ENCODE peak calls at places on chromosomes 3 and 15, in ten cellular contexts. R, N, Q, F, J, H, U, C, Z and S are unnamed samples.

GRCh38 chr3:185716436-185717090 is 108.3 kb downstream of the IGF2BP2 start:
- DNase-seq in C (no peak), H (no peak), Q (no peak), J (no peak), Z (no peak), R (no peak), N (no peak), U (no peak), F (no peak), S (no peak)

GRCh38 chr3:152380048-152380447 is 111.3 kb downstream of the MBNL1 start:
- DNase-seq in N (no peak), U (no peak), J (no peak), Z (no peak), Q (no peak), C (no peak), H (no peak), F (no peak), R (no peak), S (no peak)

GRCh38 chr3:110248666-110249065 is 823.0 kb upstream of the NECTIN3 start:
- DNase-seq in N (no peak), R (no peak), Q (no peak), F (no peak), C (no peak), U (no peak), Z (no peak), J (no peak), H (no peak), S (no peak)

GRCh38 chr15:78454992-78455391 is 17.0 kb downstream of the IREB2 start:
- DNase-seq in H (no peak), C (peak), Q (no peak), Z (no peak), U (no peak), N (no peak), F (no peak), J (no peak), R (no peak), S (no peak)

GRCh38 chr3:29649815-29650547 is 369.1 kb downstream of the RBMS3 start:
- DNase-seq in U (no peak), Q (no peak), F (peak), C (no peak), N (no peak), R (no peak), J (no peak), H (no peak), Z (no peak), S (no peak)

GRCh38 chr3:126621171-126621570 is 33.8 kb downstream of the TXNRD3 start:
- DNase-seq in R (no peak), U (no peak), C (no peak), Q (no peak), J (no peak), H (peak), Z (no peak), F (peak), N (no peak), S (no peak)

GRCh38 chr15:81338422-81339007 is 14.6 kb upstream of the STARD5 start:
- DNase-seq in C (no peak), U (peak), F (peak), N (no peak), H (peak), J (peak), Z (no peak), R (peak), Q (no peak), S (no peak)

GRCh38 chr15:22949074-22949547 is 31.1 kb downstream of the CYFIP1 start:
- DNase-seq in F (no peak), U (no peak), R (no peak), J (peak), C (peak), Z (peak), Q (no peak), H (no peak), N (peak), S (no peak)

GRCh38 chr15:68554716-68555347 is 24.0 kb upstream of the CORO2B start:
- DNase-seq in Z (no peak), C (no peak), Q (no peak), F (no peak), H (no peak), U (no peak), J (no peak), R (no peak), N (no peak), S (no peak)

GRCh38 chr3:50264389-50264963 is 4.5 kb upstream of the SEMA3B start:
- DNase-seq in N (peak), F (peak), Q (no peak), C (no peak), H (peak), R (peak), Z (no peak), U (peak), J (peak), S (no peak)

GRCh38 chr3:78951546-78951945 is 816.3 kb downstream of the ROBO1 start:
- DNase-seq in C (no peak), R (no peak), U (no peak), H (no peak), Z (no peak), F (peak), Q (no peak), J (no peak), N (no peak), S (no peak)

GRCh38 chr3:1131156-1131555 is 38.3 kb downstream of the CNTN6 start:
- DNase-seq in Z (no peak), C (no peak), R (no peak), F (no peak), N (no peak), J (no peak), H (no peak), Q (no peak), U (no peak), S (no peak)

GRCh38 chr3:50003766-50004278 is 63.9 kb downstream of the RBM6 start:
- DNase-seq in Z (no peak), R (no peak), H (no peak), J (no peak), U (no peak), Q (no peak), F (no peak), N (no peak), C (no peak), S (no peak)

GRCh38 chr3:170471149-170471548 is 52.5 kb downstream of the CLDN11 start:
- DNase-seq in C (no peak), J (no peak), F (no peak), Q (no peak), Z (no peak), H (no peak), R (no peak), U (no peak), N (no peak), S (no peak)

GRCh38 chr15:57259511-57260143 is 116.7 kb upstream of the CGNL1 start:
- DNase-seq in R (no peak), J (peak), Z (no peak), C (peak), N (peak), H (no peak), F (no peak), U (no peak), Q (no peak), S (no peak)

GRCh38 chr15:100918690-100919480 is at the start of gene LRRK1:
- DNase-seq in Q (no peak), H (no peak), C (peak), N (no peak), F (peak), U (peak), J (peak), R (peak), Z (no peak), S (no peak)

GRCh38 chr3:139427283-139428060 is 38.0 kb upstream of the COPB2 start:
- DNase-seq in C (no peak), Q (no peak), H (peak), U (peak), R (peak), N (peak), Z (no peak), F (peak), J (no peak), S (peak)

GRCh38 chr3:152097770-152098169 is 171.0 kb upstream of the MBNL1 start:
- DNase-seq in H (no peak), Q (no peak), N (no peak), Z (no peak), U (no peak), J (no peak), R (no peak), F (no peak), C (no peak), S (no peak)

GRCh38 chr3:159237221-159237620 is 435.4 kb downstream of the MFSD1 start:
- DNase-seq in C (no peak), F (no peak), H (no peak), Z (no peak), U (no peak), N (no peak), Q (no peak), J (no peak), R (no peak), S (no peak)

GRCh38 chr15:80207887-80208286 is 44.1 kb downstream of the CTXND1 start:
- DNase-seq in U (peak), J (no peak), H (no peak), Z (no peak), R (no peak), Q (no peak), C (no peak), F (no peak), N (no peak), S (peak)

GRCh38 chr3:4983739-4984510 is 4.7 kb downstream of the BHLHE40 start:
- DNase-seq in J (no peak), F (peak), H (no peak), U (peak), N (no peak), Q (peak), R (peak), Z (peak), C (peak), S (no peak)

GRCh38 chr3:54720604-54721003 is 207.3 kb downstream of the LRTM1 start:
- DNase-seq in R (no peak), J (no peak), H (no peak), Q (no peak), F (no peak), C (no peak), U (no peak), Z (no peak), N (no peak), S (no peak)

GRCh38 chr3:68009865-68010264 is 355.5 kb upstream of the SUCLG2 start:
- DNase-seq in F (no peak), U (no peak), N (no peak), Q (no peak), H (no peak), J (no peak), Z (no peak), R (no peak), C (no peak), S (no peak)

GRCh38 chr3:113084777-113085176 is 94.0 kb downstream of the GTPBP8 start:
- DNase-seq in U (peak), J (no peak), R (no peak), N (no peak), F (peak), Q (no peak), Z (no peak), H (peak), C (no peak), S (no peak)

GRCh38 chr15:23564798-23565394 is 578 bp upstream of the MKRN3 start:
- DNase-seq in C (no peak), U (no peak), Z (no peak), J (no peak), R (no peak), F (no peak), Q (no peak), N (no peak), H (no peak), S (no peak)

GRCh38 chr3:52277972-52278509 is 408 bp downstream of the WDR82 start:
- DNase-seq in U (peak), R (peak), C (no peak), Q (peak), Z (no peak), H (no peak), N (no peak), F (peak), J (no peak), S (no peak)

GRCh38 chr3:145983101-145983500 is 177.9 kb downstream of the PLOD2 start:
- DNase-seq in U (no peak), C (no peak), R (no peak), J (no peak), N (no peak), F (no peak), Z (no peak), Q (no peak), H (no peak), S (no peak)

GRCh38 chr3:16587047-16587702 is 18.0 kb downstream of the DAZL start:
- DNase-seq in U (no peak), Q (no peak), H (no peak), R (no peak), N (no peak), C (no peak), F (no peak), Z (no peak), J (no peak), S (no peak)